ENCODE peak calls at places on chromosomes 7 and 10, in nine cellular contexts. One of them, this sample, is unnamed.

GRCh38 chr10:48671914-48672595 is 12.6 kb upstream of the WDFY4 start:
- DNase-seq in H9: no peak
- DNase-seq in progenitor cell of endocrine pancreas: no peak
- DNase-seq in heart right ventricle: no peak
- DNase-seq in GM10248: peak
- DNase-seq in left ventricle myocardium inferior: no peak
- DNase-seq in GM12865: peak
- DNase-seq in cardiac muscle cell: no peak
- DNase-seq in activated B cell treated with CpG ODN at 0.5 μM for 24 hours: peak
- DNase-seq in this sample: no peak

GRCh38 chr10:104253106-104253505 is 1.6 kb upstream of the GSTO1 start:
- DNase-seq in progenitor cell of endocrine pancreas: no peak
- DNase-seq in GM12865: no peak
- DNase-seq in left ventricle myocardium inferior: no peak
- DNase-seq in activated B cell treated with CpG ODN at 0.5 μM for 24 hours: no peak
- DNase-seq in heart right ventricle: no peak
- DNase-seq in GM10248: no peak
- DNase-seq in cardiac muscle cell: no peak
- DNase-seq in H9: peak
- DNase-seq in this sample: no peak

GRCh38 chr10:94963901-94964300 is 25.4 kb downstream of the CYP2C9 start:
- DNase-seq in activated B cell treated with CpG ODN at 0.5 μM for 24 hours: no peak
- DNase-seq in left ventricle myocardium inferior: no peak
- DNase-seq in GM10248: peak
- DNase-seq in H9: peak
- DNase-seq in heart right ventricle: no peak
- DNase-seq in GM12865: peak
- DNase-seq in progenitor cell of endocrine pancreas: no peak
- DNase-seq in cardiac muscle cell: peak
- DNase-seq in this sample: no peak

GRCh38 chr7:139452948-139453672 is 30.4 kb downstream of the KLRG2 start:
- DNase-seq in GM10248: no peak
- DNase-seq in left ventricle myocardium inferior: no peak
- DNase-seq in cardiac muscle cell: peak
- DNase-seq in H9: peak
- DNase-seq in heart right ventricle: no peak
- DNase-seq in progenitor cell of endocrine pancreas: no peak
- DNase-seq in activated B cell treated with CpG ODN at 0.5 μM for 24 hours: no peak
- DNase-seq in GM12865: no peak
- DNase-seq in this sample: no peak

GRCh38 chr10:69086131-69086530 is 1.8 kb upstream of the SRGN start:
- DNase-seq in progenitor cell of endocrine pancreas: no peak
- DNase-seq in left ventricle myocardium inferior: no peak
- DNase-seq in GM10248: no peak
- DNase-seq in H9: no peak
- DNase-seq in GM12865: no peak
- DNase-seq in activated B cell treated with CpG ODN at 0.5 μM for 24 hours: no peak
- DNase-seq in heart right ventricle: peak
- DNase-seq in cardiac muscle cell: peak
- DNase-seq in this sample: no peak

GRCh38 chr10:12355384-12355783 is 6.0 kb downstream of the CAMK1D start:
- DNase-seq in progenitor cell of endocrine pancreas: no peak
- DNase-seq in heart right ventricle: no peak
- DNase-seq in cardiac muscle cell: no peak
- DNase-seq in GM12865: peak
- DNase-seq in activated B cell treated with CpG ODN at 0.5 μM for 24 hours: no peak
- DNase-seq in H9: no peak
- DNase-seq in GM10248: no peak
- DNase-seq in left ventricle myocardium inferior: no peak
- DNase-seq in this sample: no peak

GRCh38 chr10:101536800-101537199 is 51.3 kb downstream of the POLL start:
- DNase-seq in progenitor cell of endocrine pancreas: no peak
- DNase-seq in GM10248: peak
- DNase-seq in activated B cell treated with CpG ODN at 0.5 μM for 24 hours: no peak
- DNase-seq in GM12865: peak
- DNase-seq in cardiac muscle cell: peak
- DNase-seq in H9: no peak
- DNase-seq in heart right ventricle: no peak
- DNase-seq in left ventricle myocardium inferior: no peak
- DNase-seq in this sample: no peak

GRCh38 chr7:149723795-149724495 is 49.4 kb downstream of the ZNF467 start:
- DNase-seq in left ventricle myocardium inferior: no peak
- DNase-seq in activated B cell treated with CpG ODN at 0.5 μM for 24 hours: no peak
- DNase-seq in cardiac muscle cell: no peak
- DNase-seq in progenitor cell of endocrine pancreas: no peak
- DNase-seq in GM12865: no peak
- DNase-seq in GM10248: no peak
- DNase-seq in heart right ventricle: no peak
- DNase-seq in H9: no peak
- DNase-seq in this sample: no peak

GRCh38 chr10:5461914-5462840 is 37.2 kb downstream of the CALML5 start:
- DNase-seq in GM12865: no peak
- DNase-seq in GM10248: no peak
- DNase-seq in progenitor cell of endocrine pancreas: no peak
- DNase-seq in heart right ventricle: no peak
- DNase-seq in activated B cell treated with CpG ODN at 0.5 μM for 24 hours: no peak
- DNase-seq in left ventricle myocardium inferior: no peak
- DNase-seq in H9: no peak
- DNase-seq in cardiac muscle cell: peak
- DNase-seq in this sample: no peak

GRCh38 chr7:155880721-155881120 is 68.5 kb upstream of the SHH start:
- DNase-seq in GM12865: no peak
- DNase-seq in heart right ventricle: no peak
- DNase-seq in left ventricle myocardium inferior: no peak
- DNase-seq in progenitor cell of endocrine pancreas: no peak
- DNase-seq in H9: peak
- DNase-seq in GM10248: no peak
- DNase-seq in cardiac muscle cell: no peak
- DNase-seq in activated B cell treated with CpG ODN at 0.5 μM for 24 hours: no peak
- DNase-seq in this sample: no peak

GRCh38 chr7:115191506-115191905 is 269.6 kb downstream of the MDFIC start:
- DNase-seq in GM12865: no peak
- DNase-seq in H9: no peak
- DNase-seq in cardiac muscle cell: no peak
- DNase-seq in left ventricle myocardium inferior: no peak
- DNase-seq in GM10248: no peak
- DNase-seq in heart right ventricle: no peak
- DNase-seq in activated B cell treated with CpG ODN at 0.5 μM for 24 hours: no peak
- DNase-seq in progenitor cell of endocrine pancreas: no peak
- DNase-seq in this sample: no peak

GRCh38 chr7:129218514-129219036 is 6.3 kb upstream of the AHCYL2 start:
- DNase-seq in activated B cell treated with CpG ODN at 0.5 μM for 24 hours: peak
- DNase-seq in cardiac muscle cell: peak
- DNase-seq in H9: peak
- DNase-seq in GM10248: peak
- DNase-seq in progenitor cell of endocrine pancreas: peak
- DNase-seq in left ventricle myocardium inferior: peak
- DNase-seq in heart right ventricle: peak
- DNase-seq in GM12865: peak
- DNase-seq in this sample: peak

GRCh38 chr10:93947055-93947454 is 46.7 kb upstream of the PLCE1 start:
- DNase-seq in GM12865: no peak
- DNase-seq in progenitor cell of endocrine pancreas: no peak
- DNase-seq in heart right ventricle: peak
- DNase-seq in cardiac muscle cell: peak
- DNase-seq in activated B cell treated with CpG ODN at 0.5 μM for 24 hours: no peak
- DNase-seq in H9: no peak
- DNase-seq in left ventricle myocardium inferior: peak
- DNase-seq in GM10248: no peak
- DNase-seq in this sample: no peak

GRCh38 chr10:98357208-98357836 is 57.7 kb downstream of the PYROXD2 start:
- DNase-seq in left ventricle myocardium inferior: no peak
- DNase-seq in progenitor cell of endocrine pancreas: no peak
- DNase-seq in activated B cell treated with CpG ODN at 0.5 μM for 24 hours: no peak
- DNase-seq in GM12865: no peak
- DNase-seq in H9: no peak
- DNase-seq in cardiac muscle cell: peak
- DNase-seq in GM10248: no peak
- DNase-seq in heart right ventricle: no peak
- DNase-seq in this sample: no peak

DNA sequence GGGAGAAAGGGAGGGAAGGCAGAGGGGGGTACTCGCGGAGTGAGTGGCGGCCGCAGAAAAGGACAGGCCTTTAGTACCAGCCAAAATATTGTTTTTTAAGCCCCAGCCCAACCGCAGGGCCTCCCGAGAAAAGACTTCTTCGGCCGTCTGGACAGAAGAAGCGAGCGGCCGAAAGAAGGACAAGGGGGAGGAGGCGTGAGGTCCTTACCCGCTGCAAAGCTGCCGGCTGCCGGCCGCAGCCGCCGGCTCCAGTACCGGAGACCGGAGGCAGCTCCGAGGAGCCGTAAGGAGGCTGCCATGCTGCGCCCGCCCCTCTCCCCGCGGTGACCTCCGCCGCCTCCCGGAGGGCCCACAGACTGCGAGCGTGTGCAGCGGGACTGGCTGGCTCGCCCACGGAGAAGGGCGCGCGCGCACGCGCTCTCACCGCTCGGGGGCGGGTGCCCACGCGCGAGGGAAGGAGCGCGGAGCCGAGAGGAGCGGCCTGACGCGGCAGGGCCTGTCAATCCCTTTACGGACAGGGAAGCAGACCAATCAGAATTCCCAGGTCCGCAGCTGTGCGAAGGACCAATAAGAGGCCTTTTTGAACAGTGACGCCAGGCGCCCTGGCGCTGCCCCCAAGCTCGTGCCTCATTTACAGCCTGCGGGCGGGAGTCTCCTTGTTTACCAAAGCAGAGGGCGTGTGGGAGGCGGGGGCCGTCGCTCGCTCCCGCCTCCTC is at the start of gene HIBADH:
- DNase-seq in cardiac muscle cell: peak
- DNase-seq in left ventricle myocardium inferior: peak
- DNase-seq in GM10248: peak
- DNase-seq in GM12865: peak
- DNase-seq in heart right ventricle: peak
- DNase-seq in activated B cell treated with CpG ODN at 0.5 μM for 24 hours: peak
- DNase-seq in progenitor cell of endocrine pancreas: peak
- DNase-seq in H9: peak
- DNase-seq in this sample: peak
- TF ChIP-seq CTCF in cardiac muscle cell: peak
- TF ChIP-seq CTCF in left ventricle myocardium inferior: peak
- TF ChIP-seq CTCF in GM10248: no peak
- TF ChIP-seq CTCF in GM12865: peak
- TF ChIP-seq CTCF in heart right ventricle: no peak
- TF ChIP-seq CTCF in activated B cell treated with CpG ODN at 0.5 μM for 24 hours: no peak
- TF ChIP-seq CTCF in progenitor cell of endocrine pancreas: peak
- TF ChIP-seq CTCF in H9: no peak
- TF ChIP-seq CTCF in this sample: no peak

GRCh38 chr7:51307811-51308737 is 8.5 kb downstream of the COBL start:
- DNase-seq in cardiac muscle cell: peak
- DNase-seq in GM12865: no peak
- DNase-seq in progenitor cell of endocrine pancreas: no peak
- DNase-seq in H9: no peak
- DNase-seq in left ventricle myocardium inferior: no peak
- DNase-seq in activated B cell treated with CpG ODN at 0.5 μM for 24 hours: no peak
- DNase-seq in heart right ventricle: no peak
- DNase-seq in GM10248: no peak
- DNase-seq in this sample: no peak
- TF ChIP-seq CTCF in cardiac muscle cell: no peak
- TF ChIP-seq CTCF in GM12865: no peak
- TF ChIP-seq CTCF in progenitor cell of endocrine pancreas: no peak
- TF ChIP-seq CTCF in H9: no peak
- TF ChIP-seq CTCF in left ventricle myocardium inferior: no peak
- TF ChIP-seq CTCF in activated B cell treated with CpG ODN at 0.5 μM for 24 hours: no peak
- TF ChIP-seq CTCF in heart right ventricle: no peak
- TF ChIP-seq CTCF in GM10248: no peak
- TF ChIP-seq CTCF in this sample: no peak

DNA sequence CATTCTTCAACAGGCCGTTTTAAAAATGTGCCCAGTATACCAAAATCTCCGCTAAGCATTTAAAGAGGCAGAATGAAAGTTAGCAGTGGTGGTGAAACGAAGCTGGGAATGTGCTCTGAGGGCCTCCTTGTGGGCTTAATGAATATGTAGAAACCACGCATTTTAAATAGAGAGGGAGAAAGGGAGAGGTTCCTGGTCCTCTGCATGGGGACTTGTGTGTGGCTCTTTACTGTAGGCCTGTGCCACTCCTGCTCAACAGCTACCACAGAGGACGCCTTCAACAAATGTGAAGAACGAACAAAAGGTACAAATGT is 170.6 kb downstream of the EGFR start:
- DNase-seq in cardiac muscle cell: no peak
- DNase-seq in heart right ventricle: no peak
- DNase-seq in left ventricle myocardium inferior: no peak
- DNase-seq in GM12865: no peak
- DNase-seq in progenitor cell of endocrine pancreas: no peak
- DNase-seq in activated B cell treated with CpG ODN at 0.5 μM for 24 hours: no peak
- DNase-seq in H9: no peak
- DNase-seq in GM10248: no peak
- DNase-seq in this sample: no peak
- TF ChIP-seq CTCF in cardiac muscle cell: no peak
- TF ChIP-seq CTCF in heart right ventricle: no peak
- TF ChIP-seq CTCF in left ventricle myocardium inferior: no peak
- TF ChIP-seq CTCF in GM12865: no peak
- TF ChIP-seq CTCF in progenitor cell of endocrine pancreas: no peak
- TF ChIP-seq CTCF in activated B cell treated with CpG ODN at 0.5 μM for 24 hours: no peak
- TF ChIP-seq CTCF in H9: peak
- TF ChIP-seq CTCF in GM10248: no peak
- TF ChIP-seq CTCF in this sample: no peak

GRCh38 chr10:97336446-97336845 is 1.9 kb upstream of the FRAT2 start:
- DNase-seq in H9: no peak
- DNase-seq in left ventricle myocardium inferior: no peak
- DNase-seq in GM12865: no peak
- DNase-seq in heart right ventricle: no peak
- DNase-seq in progenitor cell of endocrine pancreas: no peak
- DNase-seq in cardiac muscle cell: no peak
- DNase-seq in activated B cell treated with CpG ODN at 0.5 μM for 24 hours: no peak
- DNase-seq in GM10248: no peak
- DNase-seq in this sample: no peak

GRCh38 chr10:97336942-97337719 is 2.6 kb upstream of the FRAT2 start:
- DNase-seq in H9: peak
- DNase-seq in left ventricle myocardium inferior: no peak
- DNase-seq in heart right ventricle: no peak
- DNase-seq in progenitor cell of endocrine pancreas: no peak
- DNase-seq in GM10248: no peak
- DNase-seq in activated B cell treated with CpG ODN at 0.5 μM for 24 hours: no peak
- DNase-seq in GM12865: no peak
- DNase-seq in cardiac muscle cell: no peak
- DNase-seq in this sample: peak

GRCh38 chr10:97335995-97336394 is 1.5 kb upstream of the FRAT2 start:
- DNase-seq in left ventricle myocardium inferior: no peak
- DNase-seq in H9: no peak
- DNase-seq in GM10248: no peak
- DNase-seq in GM12865: no peak
- DNase-seq in progenitor cell of endocrine pancreas: no peak
- DNase-seq in activated B cell treated with CpG ODN at 0.5 μM for 24 hours: no peak
- DNase-seq in heart right ventricle: no peak
- DNase-seq in cardiac muscle cell: no peak
- DNase-seq in this sample: no peak

GRCh38 chr10:97338041-97338440 is 3.5 kb upstream of the FRAT2 start:
- DNase-seq in activated B cell treated with CpG ODN at 0.5 μM for 24 hours: no peak
- DNase-seq in GM12865: no peak
- DNase-seq in left ventricle myocardium inferior: no peak
- DNase-seq in heart right ventricle: no peak
- DNase-seq in progenitor cell of endocrine pancreas: no peak
- DNase-seq in H9: no peak
- DNase-seq in GM10248: no peak
- DNase-seq in cardiac muscle cell: no peak
- DNase-seq in this sample: no peak

DNA sequence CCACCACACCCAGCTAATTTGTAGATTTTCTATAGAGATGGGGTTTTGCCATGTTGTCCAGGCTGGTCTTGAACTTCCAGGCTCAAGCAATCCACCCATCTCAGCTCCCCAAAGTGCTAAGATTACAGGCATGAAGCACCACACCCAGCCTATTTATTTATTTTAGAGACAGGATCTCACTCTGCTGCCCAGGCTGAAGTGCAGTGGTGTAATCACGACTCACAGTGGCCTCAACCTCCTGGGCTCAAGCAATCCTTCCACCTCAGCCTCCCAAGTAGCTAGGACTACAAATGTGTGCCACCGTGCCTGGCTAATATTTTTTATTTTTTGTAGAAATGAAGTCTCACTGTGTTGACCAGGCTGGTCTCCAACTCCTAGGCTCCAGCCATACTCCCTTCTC is 6.9 kb upstream of the FRAT2 start:
- DNase-seq in H9: no peak
- DNase-seq in cardiac muscle cell: no peak
- DNase-seq in left ventricle myocardium inferior: no peak
- DNase-seq in GM10248: no peak
- DNase-seq in activated B cell treated with CpG ODN at 0.5 μM for 24 hours: no peak
- DNase-seq in GM12865: no peak
- DNase-seq in progenitor cell of endocrine pancreas: no peak
- DNase-seq in heart right ventricle: no peak
- DNase-seq in this sample: no peak
- TF ChIP-seq CTCF in H9: no peak
- TF ChIP-seq CTCF in cardiac muscle cell: no peak
- TF ChIP-seq CTCF in left ventricle myocardium inferior: no peak
- TF ChIP-seq CTCF in GM10248: no peak
- TF ChIP-seq CTCF in activated B cell treated with CpG ODN at 0.5 μM for 24 hours: no peak
- TF ChIP-seq CTCF in GM12865: no peak
- TF ChIP-seq CTCF in progenitor cell of endocrine pancreas: no peak
- TF ChIP-seq CTCF in heart right ventricle: no peak
- TF ChIP-seq CTCF in this sample: no peak